ENCODE peak calls at places on chromosomes 16 and 17, in seven cellular contexts. One of them, this sample, is unnamed.

GRCh38 chr17:40596261-40596919 is 31.1 kb upstream of the CCR7 start:
- DNase-seq in astrocyte of the spinal cord: no peak
- DNase-seq in heart left ventricle: no peak
- DNase-seq in SJCRH30: peak; percentile 93
- DNase-seq in psoas muscle: no peak
- DNase-seq in T follicular helper cell: no peak
- DNase-seq in BJ: no peak
- DNase-seq in this sample: no peak

GRCh38 chr17:45784293-45784582 is at the start of gene CRHR1:
- DNase-seq in astrocyte of the spinal cord: no peak
- DNase-seq in heart left ventricle: no peak
- DNase-seq in SJCRH30: no peak
- DNase-seq in psoas muscle: no peak
- DNase-seq in T follicular helper cell: no peak
- DNase-seq in BJ: no peak
- DNase-seq in this sample: no peak

GRCh38 chr16:47366228-47366627 is 94.6 kb downstream of the ITFG1 start:
- DNase-seq in astrocyte of the spinal cord: no peak
- DNase-seq in heart left ventricle: no peak
- DNase-seq in SJCRH30: no peak
- DNase-seq in psoas muscle: no peak
- DNase-seq in T follicular helper cell: no peak
- DNase-seq in BJ: no peak
- DNase-seq in this sample: no peak

GRCh38 chr17:1006054-1006453 is 9.1 kb downstream of the TIMM22 start:
- DNase-seq in astrocyte of the spinal cord: no peak
- DNase-seq in heart left ventricle: no peak
- DNase-seq in SJCRH30: no peak
- DNase-seq in psoas muscle: no peak
- DNase-seq in T follicular helper cell: no peak
- DNase-seq in BJ: no peak
- DNase-seq in this sample: no peak

GRCh38 chr17:69761767-69762321 is 313.2 kb upstream of the KCNJ16 start:
- DNase-seq in astrocyte of the spinal cord: peak; percentile 85
- DNase-seq in heart left ventricle: no peak
- DNase-seq in SJCRH30: no peak
- DNase-seq in psoas muscle: no peak
- DNase-seq in T follicular helper cell: no peak
- DNase-seq in BJ: peak; percentile 98
- DNase-seq in this sample: no peak

GRCh38 chr17:27538156-27538955 is 82.1 kb downstream of the KSR1 start:
- DNase-seq in astrocyte of the spinal cord: no peak
- DNase-seq in heart left ventricle: no peak
- DNase-seq in SJCRH30: no peak
- DNase-seq in psoas muscle: no peak
- DNase-seq in T follicular helper cell: no peak
- DNase-seq in BJ: no peak
- DNase-seq in this sample: no peak

GRCh38 chr17:71423871-71424546 is 696.8 kb upstream of the SOX9 start:
- DNase-seq in astrocyte of the spinal cord: peak; percentile 56
- DNase-seq in heart left ventricle: no peak
- DNase-seq in SJCRH30: peak; percentile 21
- DNase-seq in psoas muscle: no peak
- DNase-seq in T follicular helper cell: no peak
- DNase-seq in BJ: no peak
- DNase-seq in this sample: no peak

GRCh38 chr17:35018814-35019213 is 38.5 kb downstream of the LIG3 start:
- DNase-seq in astrocyte of the spinal cord: no peak
- DNase-seq in heart left ventricle: no peak
- DNase-seq in SJCRH30: no peak
- DNase-seq in psoas muscle: no peak
- DNase-seq in T follicular helper cell: no peak
- DNase-seq in BJ: no peak
- DNase-seq in this sample: no peak

GRCh38 chr17:78610951-78611511 is 33.8 kb upstream of the DNAH17 start:
- DNase-seq in astrocyte of the spinal cord: no peak
- DNase-seq in heart left ventricle: no peak
- DNase-seq in SJCRH30: peak; percentile 95
- DNase-seq in psoas muscle: no peak
- DNase-seq in T follicular helper cell: no peak
- DNase-seq in BJ: no peak
- DNase-seq in this sample: no peak

GRCh38 chr17:49681336-49681735 is 3.4 kb upstream of the SPOP start:
- DNase-seq in astrocyte of the spinal cord: no peak
- DNase-seq in heart left ventricle: no peak
- DNase-seq in SJCRH30: no peak
- DNase-seq in psoas muscle: no peak
- DNase-seq in T follicular helper cell: no peak
- DNase-seq in BJ: no peak
- DNase-seq in this sample: no peak

GRCh38 chr16:66936462-66936861 is 1.1 kb downstream of the CES2 start:
- DNase-seq in astrocyte of the spinal cord: no peak
- DNase-seq in heart left ventricle: no peak
- DNase-seq in SJCRH30: no peak
- DNase-seq in psoas muscle: no peak
- DNase-seq in T follicular helper cell: no peak
- DNase-seq in BJ: no peak
- DNase-seq in this sample: no peak

GRCh38 chr17:79981090-79981489 is 54.6 kb downstream of the TBC1D16 start:
- DNase-seq in astrocyte of the spinal cord: no peak
- DNase-seq in heart left ventricle: no peak
- DNase-seq in SJCRH30: no peak
- DNase-seq in psoas muscle: no peak
- DNase-seq in T follicular helper cell: no peak
- DNase-seq in BJ: no peak
- DNase-seq in this sample: peak; percentile 15

This sample was measured in lower lobe of right lung.